ENCODE peak calls at places on chromosomes 6 and 20, in eight cellular contexts. V is right cardiac atrium, Q is Peyer's patch, S is prostate gland, A is PC-9, W is heart left ventricle, L is H9, J is heart right ventricle. Z is an unnamed sample.
A peak's percentile ranks its signal among the peaks of the same experiment; 100 is the strongest.

GRCh38 chr6:104095661-104096416 is 763.9 kb downstream of the HACE1 start:
- DNase-seq in V (no peak), Q (no peak), S (no peak), A (no peak), W (no peak), L (no peak), J (no peak), Z (no peak)

GRCh38 chr6:2857580-2858337 is 16.1 kb upstream of the SERPINB1 start:
- DNase-seq in V (peak; percentile 87), Q (peak; percentile 66), S (no peak), A (peak; percentile 39), W (peak; percentile 77), L (no peak), J (peak; percentile 58), Z (peak; percentile 46)

GRCh38 chr6:75830959-75831885 is 82.2 kb downstream of the MYO6 start:
- DNase-seq in V (peak; percentile 28), Q (no peak), S (no peak), A (no peak), W (no peak), L (no peak), J (no peak), Z (no peak)

GRCh38 chr6:156910938-156911337 is 133.8 kb downstream of the ARID1B start:
- DNase-seq in V (no peak), Q (no peak), S (no peak), A (no peak), W (no peak), L (no peak), J (no peak), Z (no peak)

GRCh38 chr6:141107562-141108160 is 1025.1 kb upstream of the GJE1 start:
- DNase-seq in V (no peak), Q (no peak), S (no peak), A (peak; percentile 42), W (no peak), L (no peak), J (no peak), Z (no peak)

GRCh38 chr6:147618927-147619326 is 110.4 kb downstream of the SAMD5 start:
- DNase-seq in V (no peak), Q (no peak), S (no peak), A (no peak), W (no peak), L (no peak), J (no peak), Z (no peak)

GRCh38 chr6:37517411-37517812 is 17.7 kb upstream of the CCDC167 start:
- DNase-seq in V (peak; percentile 49), Q (peak; percentile 54), S (no peak), A (no peak), W (no peak), L (no peak), J (no peak), Z (peak; percentile 89)

GRCh38 chr6:113049190-113049589 is 702.1 kb downstream of the RFPL4B start:
- DNase-seq in V (no peak), Q (no peak), S (no peak), A (no peak), W (no peak), L (no peak), J (no peak), Z (no peak)

GRCh38 chr20:36065427-36065998 is 89.0 kb upstream of the EPB41L1 start:
- DNase-seq in V (no peak), Q (no peak), S (no peak), A (no peak), W (no peak), L (peak; percentile 34), J (no peak), Z (no peak)

GRCh38 chr6:21885532-21886089 is 292.1 kb downstream of the SOX4 start:
- DNase-seq in V (peak; percentile 87), Q (no peak), S (peak; percentile 19), A (no peak), W (no peak), L (no peak), J (peak; percentile 16), Z (no peak)

GRCh38 chr6:10521104-10521808 is at the start of gene GCNT2:
- DNase-seq in V (no peak), Q (no peak), S (peak; percentile 31), A (peak; percentile 92), W (no peak), L (peak; percentile 79), J (no peak), Z (no peak)

GRCh38 chr6:166959906-166960608 is 3.7 kb upstream of the RNASET2 start:
- DNase-seq in V (no peak), Q (no peak), S (no peak), A (no peak), W (no peak), L (no peak), J (no peak), Z (no peak)

GRCh38 chr6:82251942-82252341 is 4.4 kb upstream of the IBTK start:
- DNase-seq in V (no peak), Q (no peak), S (no peak), A (no peak), W (no peak), L (no peak), J (no peak), Z (no peak)

GRCh38 chr6:27502508-27503435 is 29.9 kb upstream of the ZNF184 start:
- DNase-seq in V (peak; percentile 84), Q (peak; percentile 69), S (no peak), A (peak; percentile 58), W (no peak), L (peak; percentile 75), J (peak; percentile 47), Z (peak; percentile 81)

GRCh38 chr6:130964808-130965604 is 98.0 kb downstream of the EPB41L2 start:
- DNase-seq in V (no peak), Q (no peak), S (no peak), A (peak; percentile 11), W (no peak), L (no peak), J (no peak), Z (no peak)

GRCh38 chr6:117601811-117602150 is 530 bp downstream of the GOPC start:
- DNase-seq in V (no peak), Q (peak; percentile 18), S (no peak), A (no peak), W (no peak), L (no peak), J (no peak), Z (no peak)

GRCh38 chr6:19311786-19312185 is 525.4 kb upstream of the ID4 start:
- DNase-seq in V (no peak), Q (no peak), S (no peak), A (no peak), W (no peak), L (peak; percentile 29), J (no peak), Z (no peak)

GRCh38 chr6:17935188-17936149 is 52.0 kb downstream of the KIF13A start:
- DNase-seq in V (no peak), Q (no peak), S (no peak), A (no peak), W (no peak), L (no peak), J (no peak), Z (no peak)

GRCh38 chr6:42637681-42638080 is 73.9 kb downstream of the UBR2 start:
- DNase-seq in V (no peak), Q (no peak), S (no peak), A (no peak), W (no peak), L (no peak), J (no peak), Z (no peak)

GRCh38 chr20:45909336-45909808 is 2.6 kb downstream of the PLTP start:
- DNase-seq in V (peak; percentile 49), Q (no peak), S (no peak), A (no peak), W (no peak), L (no peak), J (no peak), Z (no peak)

GRCh38 chr6:1757133-1757532 is 147.4 kb downstream of the FOXC1 start:
- DNase-seq in V (no peak), Q (no peak), S (no peak), A (no peak), W (no peak), L (no peak), J (no peak), Z (no peak)

GRCh38 chr6:10237284-10238043 is 177.4 kb downstream of the TFAP2A start:
- DNase-seq in V (no peak), Q (no peak), S (no peak), A (peak; percentile 71), W (no peak), L (no peak), J (no peak), Z (no peak)

GRCh38 chr6:146890644-146891434 is 292.1 kb downstream of the ADGB start:
- DNase-seq in V (no peak), Q (no peak), S (no peak), A (no peak), W (no peak), L (no peak), J (no peak), Z (no peak)

GRCh38 chr6:111626446-111626845 is 20.8 kb upstream of the TRAF3IP2 start:
- DNase-seq in V (peak; percentile 81), Q (no peak), S (no peak), A (no peak), W (no peak), L (no peak), J (peak; percentile 29), Z (no peak)

GRCh38 chr6:10725046-10725445 is 2.2 kb downstream of the TMEM14C start:
- DNase-seq in V (no peak), Q (no peak), S (no peak), A (no peak), W (no peak), L (no peak), J (no peak), Z (no peak)

GRCh38 chr6:46850781-46851180 is 57.6 kb downstream of the MEP1A start:
- DNase-seq in V (no peak), Q (no peak), S (no peak), A (peak; percentile 72), W (no peak), L (no peak), J (no peak), Z (no peak)

GRCh38 chr20:24630486-24631172 is 161.2 kb downstream of the SYNDIG1 start:
- DNase-seq in V (no peak), Q (no peak), S (no peak), A (no peak), W (no peak), L (no peak), J (no peak), Z (no peak)

GRCh38 chr20:10511166-10511506 is 76.0 kb downstream of the SLX4IP start:
- DNase-seq in V (no peak), Q (no peak), S (no peak), A (no peak), W (no peak), L (no peak), J (no peak), Z (no peak)
- H3K4me1 ChIP-seq in V (peaks cover 17% of the 10 kb centered on the region), Q (no peaks in the 10 kb centered on the region), S (peaks cover 22% of the 10 kb centered on the region), A (peaks cover 17% of the 10 kb centered on the region), W (no peaks in the 10 kb centered on the region), L (peaks cover 9% of the 10 kb centered on the region), J (peaks cover 5% of the 10 kb centered on the region), Z (peaks cover 18% of the 10 kb centered on the region)

GRCh38 chr20:56003966-56004365 is 1.4 kb downstream of the CBLN4 start:
- DNase-seq in V (peak; percentile 42), Q (no peak), S (no peak), A (no peak), W (peak; percentile 57), L (peak; percentile 63), J (no peak), Z (no peak)
- H3K9me3 ChIP-seq in V (no peaks in the 10 kb centered on the region), Q (no peaks in the 10 kb centered on the region), S (no peaks in the 10 kb centered on the region), A (no peaks in the 10 kb centered on the region), W (no peaks in the 10 kb centered on the region), L (peaks cover 25% of the 10 kb centered on the region), J (no peaks in the 10 kb centered on the region), Z (no peaks in the 10 kb centered on the region)

GRCh38 chr6:4262506-4262905 is 127.1 kb upstream of the ECI2 start:
- DNase-seq in V (no peak), Q (no peak), S (no peak), A (no peak), W (no peak), L (no peak), J (no peak), Z (no peak)
- H3K27me3 ChIP-seq in V (no peaks in the 10 kb centered on the region), Q (no peaks in the 10 kb centered on the region), S (no peaks in the 10 kb centered on the region), A (no peaks in the 10 kb centered on the region), W (no peaks in the 10 kb centered on the region), L (no peaks in the 10 kb centered on the region), J (no peaks in the 10 kb centered on the region), Z (no peaks in the 10 kb centered on the region)

GRCh38 chr6:109269953-109270517 is 112.2 kb downstream of the CD164 start:
- DNase-seq in V (no peak), Q (no peak), S (no peak), A (no peak), W (no peak), L (no peak), J (no peak), Z (no peak)
- H3K4me1 ChIP-seq in V (no peaks in the 10 kb centered on the region), Q (no peaks in the 10 kb centered on the region), S (no peaks in the 10 kb centered on the region), A (no peaks in the 10 kb centered on the region), W (no peaks in the 10 kb centered on the region), L (no peaks in the 10 kb centered on the region), J (no peaks in the 10 kb centered on the region), Z (no peaks in the 10 kb centered on the region)